ENCODE peak calls at places on chromosome 3, in ten cellular contexts. B is pancreas, F is ovary, R is body of pancreas, W is PC-9, I is lower lobe of right lung, P is uterus, O is IMR-90, H is right cardiac atrium, C is cardiac muscle cell. X is an unnamed sample. For H3K27me3 and H3K4me1, the result is how much of the 10 kb centered on the place peaks cover.

GRCh38 chr3:4421121-4421520 is 45.9 kb downstream of the SUMF1 start:
- DNase-seq in B (no peak), F (no peak), R (no peak), W (peak), I (no peak), P (no peak), O (peak), H (no peak), C (peak), X (no peak)

GRCh38 chr3:77081240-77081661 is 41.4 kb downstream of the ROBO2 start:
- DNase-seq in B (peak), F (peak), R (peak), W (no peak), I (no peak), P (no peak), O (peak), H (peak), C (peak), X (no peak)

GRCh38 chr3:12471228-12471627 is 13.1 kb upstream of the TSEN2 start:
- DNase-seq in B (no peak), F (no peak), R (no peak), W (peak), I (no peak), P (no peak), O (no peak), H (no peak), C (no peak), X (no peak)

GRCh38 chr3:10473581-10474438 is 31.6 kb downstream of the ATP2B2 start:
- DNase-seq in B (no peak), F (no peak), R (no peak), W (no peak), I (no peak), P (no peak), O (no peak), H (no peak), C (no peak), X (no peak)

GRCh38 chr3:15300318-15301078 is 31.9 kb downstream of the SH3BP5 start:
- DNase-seq in B (no peak), F (no peak), R (no peak), W (peak), I (no peak), P (no peak), O (peak), H (no peak), C (peak), X (peak)

GRCh38 chr3:50405249-50405648 is 45.9 kb upstream of the TMEM115 start:
- DNase-seq in B (no peak), F (no peak), R (no peak), W (no peak), I (no peak), P (no peak), O (peak), H (no peak), C (peak), X (no peak)

GRCh38 chr3:122414391-122414790 is 1.5 kb downstream of the WDR5B start:
- DNase-seq in B (no peak), F (no peak), R (no peak), W (no peak), I (no peak), P (no peak), O (peak), H (no peak), C (no peak), X (no peak)

GRCh38 chr3:148223266-148223665 is 474.4 kb upstream of the AGTR1 start:
- DNase-seq in B (no peak), F (no peak), R (no peak), W (no peak), I (no peak), P (no peak), O (no peak), H (no peak), C (no peak), X (no peak)

GRCh38 chr3:99938270-99938955 is 120.8 kb downstream of the CMSS1 start:
- DNase-seq in B (no peak), F (no peak), R (no peak), W (no peak), I (no peak), P (no peak), O (peak), H (no peak), C (peak), X (no peak)

GRCh38 chr3:122727279-122727678 is 46.6 kb downstream of the PARP14 start:
- DNase-seq in B (no peak), F (no peak), R (no peak), W (no peak), I (no peak), P (no peak), O (no peak), H (no peak), C (no peak), X (no peak)

GRCh38 chr3:83567935-83568334 is 1390.9 kb upstream of the CADM2 start:
- DNase-seq in B (no peak), F (no peak), R (no peak), W (no peak), I (no peak), P (no peak), O (no peak), H (no peak), C (no peak), X (no peak)

GRCh38 chr3:141065258-141065657 is 14.1 kb downstream of the SPSB4 start:
- DNase-seq in B (peak), F (no peak), R (peak), W (no peak), I (no peak), P (no peak), O (no peak), H (no peak), C (no peak), X (no peak)

GRCh38 chr3:149621218-149622005 is 36.4 kb downstream of the WWTR1 start:
- DNase-seq in B (no peak), F (no peak), R (no peak), W (no peak), I (no peak), P (no peak), O (peak), H (no peak), C (peak), X (no peak)

GRCh38 chr3:58608648-58609047 is 31.5 kb upstream of the FAM107A start:
- DNase-seq in B (peak), F (no peak), R (peak), W (peak), I (no peak), P (no peak), O (no peak), H (peak), C (no peak), X (no peak)

GRCh38 chr3:17025594-17026139 is 140.9 kb downstream of the PLCL2 start:
- DNase-seq in B (no peak), F (no peak), R (no peak), W (no peak), I (no peak), P (no peak), O (no peak), H (no peak), C (no peak), X (no peak)

GRCh38 chr3:169404491-169404890 is 259.0 kb downstream of the MECOM start:
- DNase-seq in B (no peak), F (no peak), R (peak), W (no peak), I (no peak), P (no peak), O (no peak), H (peak), C (peak), X (no peak)

GRCh38 chr3:156743859-156744258 is 69.5 kb downstream of the TIPARP start:
- DNase-seq in B (no peak), F (no peak), R (no peak), W (no peak), I (no peak), P (no peak), O (no peak), H (no peak), C (no peak), X (no peak)

GRCh38 chr3:127150915-127151564 is 41.9 kb upstream of the PRR23E start:
- DNase-seq in B (no peak), F (peak), R (no peak), W (no peak), I (no peak), P (peak), O (no peak), H (no peak), C (no peak), X (no peak)

GRCh38 chr3:111895079-111895478 is 36.0 kb downstream of the PHLDB2 start:
- DNase-seq in B (no peak), F (no peak), R (no peak), W (peak), I (no peak), P (no peak), O (peak), H (no peak), C (peak), X (no peak)

GRCh38 chr3:115885621-115886020 is 262.3 kb downstream of the GAP43 start:
- DNase-seq in B (no peak), F (no peak), R (no peak), W (no peak), I (no peak), P (no peak), O (peak), H (no peak), C (peak), X (no peak)

GRCh38 chr3:141979050-141979671 is 102.7 kb downstream of the ATP1B3 start:
- DNase-seq in B (no peak), F (no peak), R (no peak), W (peak), I (no peak), P (no peak), O (peak), H (no peak), C (peak), X (no peak)

GRCh38 chr3:107450254-107450653 is 72.5 kb upstream of the BBX start:
- DNase-seq in B (no peak), F (no peak), R (no peak), W (no peak), I (no peak), P (no peak), O (peak), H (no peak), C (no peak), X (no peak)

GRCh38 chr3:55296035-55296434 is 191.1 kb downstream of the WNT5A start:
- DNase-seq in B (no peak), F (no peak), R (no peak), W (no peak), I (no peak), P (no peak), O (peak), H (no peak), C (peak), X (no peak)

GRCh38 chr3:51379301-51379700 is 5.8 kb upstream of the MANF start:
- DNase-seq in B (no peak), F (peak), R (no peak), W (peak), I (no peak), P (no peak), O (no peak), H (no peak), C (no peak), X (no peak)

GRCh38 chr3:189365609-189366564 is 194.1 kb downstream of the TPRG1 start:
- DNase-seq in B (no peak), F (no peak), R (no peak), W (no peak), I (no peak), P (no peak), O (no peak), H (no peak), C (peak), X (no peak)

GRCh38 chr3:24929521-24929920 is 434.9 kb upstream of the THRB start:
- DNase-seq in B (no peak), F (no peak), R (no peak), W (no peak), I (no peak), P (no peak), O (no peak), H (no peak), C (no peak), X (no peak)

GRCh38 chr3:24936574-24936973 is 441.9 kb upstream of the THRB start:
- DNase-seq in B (no peak), F (no peak), R (no peak), W (no peak), I (no peak), P (no peak), O (no peak), H (no peak), C (no peak), X (no peak)

DNA sequence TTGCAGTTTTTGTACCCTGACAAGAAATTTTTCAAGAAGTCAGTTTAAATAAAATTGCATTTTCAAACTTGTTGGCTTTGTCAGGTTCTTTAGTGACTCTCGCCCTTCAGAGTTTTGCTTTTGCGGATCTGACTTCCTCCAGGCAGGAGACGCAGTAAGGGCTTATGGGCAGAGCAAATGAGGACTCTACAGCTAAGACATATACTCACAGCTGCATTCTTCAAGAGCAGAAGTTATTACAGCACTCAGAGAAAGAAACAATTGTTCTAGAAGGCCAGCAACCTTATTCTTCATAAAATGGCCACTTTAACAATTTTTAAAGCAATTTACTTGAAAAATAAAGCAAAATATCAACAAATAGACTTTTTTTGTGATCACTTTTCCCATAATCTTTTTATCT is 438.8 kb upstream of the THRB start:
- DNase-seq in B (no peak), F (no peak), R (no peak), W (no peak), I (no peak), P (no peak), O (no peak), H (no peak), C (no peak), X (no peak)
- H3K27me3 ChIP-seq in B (under half), F (under half), R (under half), W (under half), I (under half), P (under half), O (under half), H (under half), C (under half), X (under half)

DNA sequence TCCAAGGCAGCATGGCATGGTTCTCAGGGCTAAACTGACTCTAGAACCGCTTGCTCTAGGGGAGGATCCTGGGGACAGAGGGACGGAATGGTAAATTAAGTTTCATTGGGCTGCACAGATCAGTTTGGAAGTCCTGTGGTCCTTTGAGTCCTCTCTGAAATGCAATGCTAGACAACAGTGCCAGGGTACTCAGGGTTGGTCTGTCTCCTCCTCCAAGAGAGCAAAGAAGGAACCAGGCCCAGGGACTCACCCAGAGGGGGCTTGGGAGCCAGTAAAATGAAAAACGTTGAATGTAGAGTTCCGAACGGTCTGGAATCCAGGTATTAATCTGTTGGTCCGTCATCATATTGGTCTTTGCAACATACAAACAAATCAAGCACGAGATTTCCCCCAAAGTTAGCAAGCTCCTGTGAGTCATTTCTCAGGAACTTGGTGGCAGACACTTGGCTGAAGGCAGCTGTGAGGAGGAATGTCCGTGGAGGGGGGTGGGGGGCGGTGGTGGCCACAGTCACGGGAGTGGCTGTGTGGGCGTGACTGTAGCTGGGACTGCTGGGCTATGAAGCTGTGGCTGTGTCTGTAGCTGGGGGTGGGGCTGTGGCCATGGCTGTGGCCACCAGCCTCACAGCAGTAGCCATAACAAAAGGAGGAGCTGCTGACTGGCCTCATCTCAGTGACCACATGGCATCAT is 361.0 kb downstream of the SHQ1 start:
- DNase-seq in B (peak), F (peak), R (peak), W (peak), I (peak), P (peak), O (peak), H (peak), C (peak), X (peak)
- H3K4me3 ChIP-seq in B (no peak), F (no peak), R (no peak), W (peak), I (no peak), P (no peak), O (no peak), H (no peak), C (no peak), X (no peak)

DNA sequence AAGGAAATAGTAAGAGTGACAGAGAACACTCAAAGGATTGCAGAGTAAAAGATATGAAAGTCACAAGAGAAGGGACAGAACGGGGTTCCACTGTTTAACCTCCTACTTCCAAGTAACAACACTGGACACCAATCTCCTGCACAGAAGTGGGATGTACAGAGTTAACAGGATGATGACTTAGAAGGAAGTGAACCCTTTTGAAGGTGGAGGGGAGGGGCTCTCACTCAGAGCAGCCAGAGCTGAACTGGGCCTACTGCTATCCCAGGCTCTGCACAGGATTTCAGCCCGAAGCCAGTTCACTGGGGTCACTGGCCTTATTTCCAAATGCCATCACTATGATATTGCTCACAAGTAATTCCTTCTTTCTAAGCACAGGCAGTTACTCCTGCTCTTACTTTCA is 130.2 kb upstream of the PRICKLE2 start:
- DNase-seq in B (peak), F (no peak), R (no peak), W (peak), I (no peak), P (no peak), O (peak), H (peak), C (peak), X (no peak)
- H3K4me1 ChIP-seq in B (under half), F (under half), R (under half), W (under half), I (half or more), P (under half), O (under half), H (under half), C (under half), X (under half)

GRCh38 chr3:47799733-47800132 is 3.2 kb upstream of the DHX30 start:
- DNase-seq in B (no peak), F (no peak), R (no peak), W (no peak), I (no peak), P (no peak), O (no peak), H (no peak), C (no peak), X (no peak)
- H3K27me3 ChIP-seq in B (under half), F (under half), R (under half), W (under half), I (under half), P (under half), O (under half), H (under half), C (under half), X (under half)

GRCh38 chr3:27714692-27715453 is 7.2 kb downstream of the EOMES start:
- DNase-seq in B (no peak), F (no peak), R (no peak), W (no peak), I (peak), P (no peak), O (no peak), H (peak), C (no peak), X (no peak)

GRCh38 chr3:27713435-27713880 is 8.7 kb downstream of the EOMES start:
- DNase-seq in B (no peak), F (no peak), R (no peak), W (no peak), I (no peak), P (no peak), O (no peak), H (peak), C (no peak), X (no peak)

GRCh38 chr3:27714101-27714526 is 8.0 kb downstream of the EOMES start:
- DNase-seq in B (no peak), F (no peak), R (no peak), W (no peak), I (no peak), P (no peak), O (no peak), H (no peak), C (no peak), X (no peak)

GRCh38 chr3:27713066-27713400 is 9.1 kb downstream of the EOMES start:
- DNase-seq in B (no peak), F (no peak), R (no peak), W (no peak), I (no peak), P (no peak), O (no peak), H (no peak), C (no peak), X (no peak)

DNA sequence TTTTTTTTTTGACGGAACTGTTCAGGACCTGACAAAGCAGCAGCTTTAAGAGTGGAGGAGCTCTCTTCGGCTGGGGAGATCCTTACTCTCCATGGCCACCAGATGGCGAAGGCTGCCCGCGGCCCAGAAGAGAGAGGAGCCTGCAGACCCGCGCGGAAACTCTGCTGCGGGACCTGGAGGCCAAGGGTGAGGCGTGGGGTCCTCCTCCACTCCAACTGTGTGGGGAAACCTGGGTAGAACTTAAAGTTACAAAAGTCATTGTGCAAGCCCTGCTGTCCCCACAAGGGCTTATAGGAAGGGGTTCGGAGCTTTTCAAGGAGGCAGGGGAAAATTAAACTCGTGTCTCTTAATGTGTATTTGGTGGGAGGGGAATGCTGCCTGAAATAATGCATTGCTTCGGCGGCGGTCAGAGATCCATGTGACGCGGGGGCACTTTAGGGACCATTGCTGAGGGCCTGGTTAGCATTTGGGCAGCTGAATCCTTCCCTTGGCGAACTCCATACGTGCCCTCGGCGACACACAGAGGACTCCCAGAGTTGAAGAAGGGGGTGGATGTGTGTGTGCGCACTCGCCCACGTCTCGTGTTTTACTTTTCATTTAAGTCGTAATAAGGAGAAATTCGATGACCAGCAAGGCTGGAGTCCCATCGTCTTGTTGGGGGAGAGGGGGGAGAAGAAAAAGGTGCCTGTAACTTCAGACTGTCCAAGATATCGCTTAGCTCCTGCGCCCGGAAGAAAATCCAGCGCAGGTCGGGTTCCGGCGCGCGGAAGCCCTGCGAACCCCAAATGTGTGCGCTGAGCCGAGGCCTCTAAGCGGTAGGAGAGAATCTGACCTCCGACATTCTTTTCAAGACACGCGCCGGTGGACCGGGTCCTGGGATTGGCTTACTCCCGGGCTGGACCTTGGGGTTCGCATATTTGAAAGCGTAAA is 9.7 kb downstream of the EOMES start:
- DNase-seq in B (peak), F (peak), R (peak), W (peak), I (peak), P (peak), O (peak), H (peak), C (peak), X (peak)
- H3K4me3 ChIP-seq in B (peak), F (peak), R (peak), W (peak), I (peak), P (peak), O (peak), H (peak), C (peak), X (peak)

DNA sequence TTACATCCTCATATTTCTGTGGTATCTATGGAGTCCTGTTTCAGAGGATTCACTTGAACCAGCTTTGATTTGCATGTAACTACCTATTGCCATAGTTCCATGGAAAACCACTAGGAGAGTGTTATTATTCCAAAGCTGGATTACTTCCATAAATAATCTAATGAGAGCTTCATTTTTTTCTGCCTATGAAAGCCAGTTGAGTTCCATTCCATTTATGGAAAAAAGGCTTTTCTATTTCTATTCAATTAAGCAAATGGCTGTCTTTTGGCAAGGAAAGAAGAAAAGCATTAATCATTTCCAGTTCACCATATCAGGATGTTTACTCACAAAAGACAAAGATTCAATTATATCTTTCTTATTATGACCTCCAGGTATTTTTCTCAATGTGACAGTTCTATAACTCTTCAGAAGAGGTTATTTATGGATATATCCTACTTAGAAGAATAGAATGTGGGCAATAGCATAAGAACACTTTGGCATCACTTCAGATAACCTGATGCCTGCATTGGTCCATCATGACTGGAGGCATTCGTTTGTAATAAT is 259.9 kb upstream of the ZPLD1 start:
- DNase-seq in B (no peak), F (no peak), R (no peak), W (no peak), I (no peak), P (no peak), O (peak), H (no peak), C (no peak), X (no peak)
- H3K4me1 ChIP-seq in B (under half), F (under half), R (under half), W (under half), I (under half), P (under half), O (under half), H (under half), C (under half), X (under half)